ENCODE peak calls at places on chromosomes 16 and 17, in seven cellular contexts. One of them, this sample, is unnamed.
A peak's percentile ranks its signal among the peaks of the same experiment; 100 is the strongest.

GRCh38 chr17:33272438-33272837 is 20.7 kb downstream of the ASIC2 start:
- DNase-seq in HCT116: no peak
- DNase-seq in HepG2: no peak
- DNase-seq in H1: no peak
- DNase-seq in GM12878: no peak
- DNase-seq in A549: no peak
- DNase-seq in K562: no peak
- DNase-seq in this sample: no peak

GRCh38 chr17:56125830-56126819 is 27.1 kb upstream of the ANKFN1 start:
- DNase-seq in A549: no peak
- DNase-seq in HepG2: peak; percentile 27
- DNase-seq in GM12878: no peak
- DNase-seq in K562: peak; percentile 37
- DNase-seq in HCT116: peak; percentile 52
- DNase-seq in H1: no peak
- DNase-seq in this sample: peak; percentile 56

GRCh38 chr16:733382-734207 is 6.7 kb downstream of the HAGHL start:
- DNase-seq in HCT116: no peak
- DNase-seq in H1: no peak
- DNase-seq in A549: no peak
- DNase-seq in K562: peak; percentile 58
- DNase-seq in GM12878: no peak
- DNase-seq in HepG2: no peak
- DNase-seq in this sample: no peak

GRCh38 chr17:17783121-17783824 is 53.5 kb downstream of the SREBF1 start:
- DNase-seq in K562: peak; percentile 75
- DNase-seq in A549: no peak
- DNase-seq in HepG2: no peak
- DNase-seq in H1: peak; percentile 38
- DNase-seq in HCT116: no peak
- DNase-seq in GM12878: peak; percentile 33
- DNase-seq in this sample: peak; percentile 32

GRCh38 chr16:71794943-71795342 is 13.7 kb downstream of the AP1G1 start:
- DNase-seq in HepG2: no peak
- DNase-seq in K562: no peak
- DNase-seq in HCT116: no peak
- DNase-seq in A549: no peak
- DNase-seq in GM12878: no peak
- DNase-seq in H1: no peak
- DNase-seq in this sample: no peak

GRCh38 chr17:32206816-32207215 is 58.8 kb upstream of the RHBDL3 start:
- DNase-seq in H1: no peak
- DNase-seq in GM12878: no peak
- DNase-seq in HCT116: no peak
- DNase-seq in K562: no peak
- DNase-seq in A549: no peak
- DNase-seq in HepG2: no peak
- DNase-seq in this sample: no peak

GRCh38 chr17:5516060-5516792 is 29.9 kb downstream of the MIS12 start:
- DNase-seq in GM12878: no peak
- DNase-seq in A549: peak; percentile 84
- DNase-seq in K562: no peak
- DNase-seq in H1: no peak
- DNase-seq in HepG2: peak; percentile 93
- DNase-seq in HCT116: peak; percentile 66
- DNase-seq in this sample: peak; percentile 54

GRCh38 chr17:76734080-76734840 is 2.9 kb downstream of the SRSF2 start:
- DNase-seq in GM12878: no peak
- DNase-seq in K562: peak; percentile 47
- DNase-seq in H1: no peak
- DNase-seq in HepG2: no peak
- DNase-seq in A549: no peak
- DNase-seq in HCT116: no peak
- DNase-seq in this sample: peak; percentile 77

GRCh38 chr16:11329080-11329491 is 16.2 kb upstream of the RMI2 start:
- DNase-seq in HepG2: no peak
- DNase-seq in A549: peak; percentile 61
- DNase-seq in GM12878: peak; percentile 57
- DNase-seq in HCT116: no peak
- DNase-seq in H1: no peak
- DNase-seq in K562: no peak
- DNase-seq in this sample: no peak

GRCh38 chr16:81873843-81874752 is 95.0 kb downstream of the PLCG2 start:
- DNase-seq in HepG2: peak; percentile 45
- DNase-seq in GM12878: no peak
- DNase-seq in HCT116: peak; percentile 57
- DNase-seq in K562: peak; percentile 65
- DNase-seq in H1: no peak
- DNase-seq in A549: peak; percentile 72
- DNase-seq in this sample: peak; percentile 63

GRCh38 chr16:27181020-27181419 is 22.3 kb upstream of the KDM8 start:
- DNase-seq in A549: no peak
- DNase-seq in HCT116: no peak
- DNase-seq in H1: no peak
- DNase-seq in HepG2: no peak
- DNase-seq in GM12878: no peak
- DNase-seq in K562: no peak
- DNase-seq in this sample: no peak

GRCh38 chr16:84495506-84495905 is 9.0 kb downstream of the MEAK7 start:
- DNase-seq in K562: no peak
- DNase-seq in HCT116: no peak
- DNase-seq in H1: no peak
- DNase-seq in HepG2: no peak
- DNase-seq in A549: no peak
- DNase-seq in GM12878: no peak
- DNase-seq in this sample: no peak

GRCh38 chr16:65071371-65072311 is 50.2 kb downstream of the CDH11 start:
- DNase-seq in GM12878: no peak
- DNase-seq in H1: no peak
- DNase-seq in HCT116: no peak
- DNase-seq in A549: no peak
- DNase-seq in HepG2: no peak
- DNase-seq in K562: no peak
- DNase-seq in this sample: peak; percentile 4

DNA sequence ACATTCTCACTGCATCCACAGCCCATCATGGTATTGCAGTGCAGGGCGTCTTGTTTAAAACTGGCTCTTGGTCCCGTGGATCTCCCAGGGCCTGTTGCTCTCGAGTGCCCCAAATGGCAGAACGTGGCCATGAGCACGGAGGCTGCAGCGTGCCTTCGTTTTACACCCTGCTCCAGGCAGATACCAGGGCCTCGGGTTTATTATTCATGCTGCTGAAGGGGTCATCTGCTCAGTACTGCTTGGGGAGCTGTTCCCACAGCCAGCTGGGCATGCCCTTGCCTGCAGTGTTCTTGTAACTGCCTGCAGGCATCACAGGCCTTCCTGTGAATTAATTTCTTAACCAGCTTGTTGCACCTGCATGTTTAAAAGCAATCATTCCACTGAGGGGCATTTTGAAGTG is 129.7 kb upstream of the CHMP6 start:
- DNase-seq in A549: peak; percentile 55
- DNase-seq in H1: no peak
- DNase-seq in K562: no peak
- DNase-seq in HCT116: no peak
- DNase-seq in HepG2: no peak
- DNase-seq in GM12878: no peak
- DNase-seq in this sample: no peak
- TF ChIP-seq MAX in A549: peak; percentile 41
- TF ChIP-seq MAX in H1: no peak
- TF ChIP-seq MAX in K562: no peak
- TF ChIP-seq MAX in HCT116: no peak
- TF ChIP-seq MAX in HepG2: no peak
- TF ChIP-seq MAX in GM12878: no peak
- TF ChIP-seq MAX in this sample: no peak

GRCh38 chr16:73025506-73026131 is 22.3 kb downstream of the ZFHX3 start:
- DNase-seq in HCT116: no peak
- DNase-seq in A549: no peak
- DNase-seq in K562: no peak
- DNase-seq in GM12878: no peak
- DNase-seq in H1: no peak
- DNase-seq in HepG2: no peak
- DNase-seq in this sample: peak; percentile 73
- H3K4me1 ChIP-seq in HCT116: peaks cover 5% of the 10 kb centered on the region
- H3K4me1 ChIP-seq in A549: peaks cover 59% of the 10 kb centered on the region
- H3K4me1 ChIP-seq in K562: no peaks in the 10 kb centered on the region
- H3K4me1 ChIP-seq in GM12878: no peaks in the 10 kb centered on the region
- H3K4me1 ChIP-seq in H1: no peaks in the 10 kb centered on the region
- H3K4me1 ChIP-seq in HepG2: peaks cover 94% of the 10 kb centered on the region
- H3K4me1 ChIP-seq in this sample: peaks cover 8% of the 10 kb centered on the region

GRCh38 chr16:86865866-86866675 is 287.7 kb downstream of the FOXL1 start:
- DNase-seq in H1: no peak
- DNase-seq in A549: no peak
- DNase-seq in HepG2: no peak
- DNase-seq in K562: no peak
- DNase-seq in HCT116: no peak
- DNase-seq in GM12878: no peak
- DNase-seq in this sample: peak; percentile 40
- TF ChIP-seq MAX in H1: no peak
- TF ChIP-seq MAX in A549: no peak
- TF ChIP-seq MAX in HepG2: no peak
- TF ChIP-seq MAX in K562: no peak
- TF ChIP-seq MAX in HCT116: no peak
- TF ChIP-seq MAX in GM12878: no peak
- TF ChIP-seq MAX in this sample: no peak

GRCh38 chr16:53769787-53770186 is 65.8 kb downstream of the FTO start:
- DNase-seq in H1: no peak
- DNase-seq in A549: no peak
- DNase-seq in HepG2: no peak
- DNase-seq in HCT116: no peak
- DNase-seq in K562: no peak
- DNase-seq in GM12878: no peak
- DNase-seq in this sample: peak; percentile 30
- H3K4me1 ChIP-seq in H1: no peaks in the 10 kb centered on the region
- H3K4me1 ChIP-seq in A549: peaks cover 82% of the 10 kb centered on the region
- H3K4me1 ChIP-seq in HepG2: peaks cover 75% of the 10 kb centered on the region
- H3K4me1 ChIP-seq in HCT116: peaks cover 54% of the 10 kb centered on the region
- H3K4me1 ChIP-seq in K562: peaks cover 5% of the 10 kb centered on the region
- H3K4me1 ChIP-seq in GM12878: peaks cover 6% of the 10 kb centered on the region
- H3K4me1 ChIP-seq in this sample: peaks cover 7% of the 10 kb centered on the region

DNA sequence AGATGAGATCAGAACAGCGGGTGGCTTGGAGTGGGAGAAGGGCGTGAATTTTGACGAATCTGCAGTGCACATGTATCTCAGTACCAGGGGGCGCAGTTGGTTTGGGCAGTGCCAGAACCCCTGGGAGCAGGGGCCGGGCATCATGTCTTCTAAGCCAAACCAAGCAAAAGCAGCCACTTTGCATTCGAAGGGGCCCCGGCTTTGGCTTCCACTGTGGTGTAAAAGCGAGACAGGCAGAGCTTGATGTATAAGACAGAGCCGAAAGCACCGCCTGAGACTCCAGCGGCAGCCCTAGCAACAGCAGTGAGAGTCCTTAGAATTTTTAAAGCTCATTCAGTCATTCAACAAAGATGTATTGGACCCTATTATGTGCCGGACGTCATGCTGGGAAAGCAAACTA is 3.8 kb upstream of the XYLT1 start:
- DNase-seq in H1: no peak
- DNase-seq in GM12878: no peak
- DNase-seq in A549: no peak
- DNase-seq in HepG2: no peak
- DNase-seq in HCT116: no peak
- DNase-seq in K562: no peak
- DNase-seq in this sample: no peak
- TF ChIP-seq MAX in H1: no peak
- TF ChIP-seq MAX in GM12878: no peak
- TF ChIP-seq MAX in A549: no peak
- TF ChIP-seq MAX in HepG2: no peak
- TF ChIP-seq MAX in HCT116: no peak
- TF ChIP-seq MAX in K562: no peak
- TF ChIP-seq MAX in this sample: no peak

DNA sequence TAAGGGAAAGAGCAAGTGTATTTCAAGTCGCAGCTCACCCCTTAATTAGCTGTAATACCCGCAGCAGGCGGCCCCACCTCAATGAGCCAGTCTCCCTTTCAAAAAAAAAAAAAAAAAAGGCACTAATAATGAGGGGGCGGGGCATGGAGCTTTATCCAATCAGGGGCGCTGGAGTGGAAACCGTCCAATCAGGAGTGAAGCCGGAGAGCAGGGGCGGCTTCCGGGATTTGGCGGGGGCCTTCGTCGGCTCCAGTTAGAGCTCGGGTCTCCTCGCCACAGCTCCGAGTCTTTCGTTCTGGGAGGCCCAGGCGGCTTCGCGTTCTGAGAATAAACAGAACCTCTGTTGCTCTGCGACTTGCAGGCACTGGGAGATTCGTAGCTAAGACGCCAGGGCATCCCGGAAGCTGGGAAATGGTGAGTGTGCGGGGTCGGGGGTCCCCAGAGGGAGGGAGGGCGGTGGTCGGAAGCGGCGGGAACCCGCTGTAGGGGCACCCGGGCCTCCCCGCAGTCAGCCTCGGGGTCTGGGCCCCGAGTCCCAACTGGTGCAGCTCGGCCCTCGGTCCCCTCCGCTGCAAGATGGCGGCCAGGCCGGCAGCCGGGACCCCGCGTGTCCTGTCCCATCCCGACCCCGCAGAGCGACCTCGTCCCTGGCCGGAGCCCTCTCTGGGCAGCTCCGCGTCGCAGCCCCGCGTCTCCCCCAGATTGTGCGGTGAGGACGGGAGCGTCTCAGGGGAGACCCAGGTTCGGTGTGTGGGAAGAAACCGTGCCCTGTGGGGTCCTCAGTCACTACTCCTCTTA is at the start of gene ZNF267:
- DNase-seq in HepG2: peak; percentile 94
- DNase-seq in K562: peak; percentile 95
- DNase-seq in A549: peak; percentile 91
- DNase-seq in GM12878: peak; percentile 50
- DNase-seq in HCT116: peak; percentile 70
- DNase-seq in H1: peak; percentile 63
- DNase-seq in this sample: peak; percentile 91
- H3K4me1 ChIP-seq in HepG2: peaks cover 59% of the 10 kb centered on the region
- H3K4me1 ChIP-seq in K562: peaks cover 37% of the 10 kb centered on the region
- H3K4me1 ChIP-seq in A549: peaks cover 7% of the 10 kb centered on the region
- H3K4me1 ChIP-seq in GM12878: peaks cover 35% of the 10 kb centered on the region
- H3K4me1 ChIP-seq in HCT116: peaks cover 9% of the 10 kb centered on the region
- H3K4me1 ChIP-seq in H1: no peaks in the 10 kb centered on the region
- H3K4me1 ChIP-seq in this sample: peaks cover 52% of the 10 kb centered on the region